ENCODE peak calls at places on chromosomes 4 and X, in nine cellular contexts. U is OCI-LY7, Q is PC-9, P is NT2/D1, J is endodermal cell, H is body of pancreas, S is aorta, E is cardiac muscle cell, O is Panc1. D is an unnamed sample. For H3K4me1 and H3K36me3, the result is how much of the 10 kb centered on the place peaks cover.

GRCh38 chr4:63222466-63222865 is 1186.8 kb downstream of the TECRL start:
- DNase-seq in U (no peak), Q (no peak), P (no peak), J (no peak), H (no peak), S (no peak), E (no peak), O (no peak), D (no peak)

GRCh38 chrX:150765782-150766350 is 72.7 kb downstream of the MTMR1 start:
- DNase-seq in U (no peak), Q (no peak), P (no peak), J (peak), H (no peak), S (no peak), E (no peak), O (no peak), D (no peak)

GRCh38 chrX:74520896-74521295 is 93.5 kb downstream of the RLIM start:
- DNase-seq in U (no peak), Q (no peak), P (no peak), J (no peak), H (no peak), S (no peak), E (no peak), O (no peak), D (no peak)

GRCh38 chr4:89492476-89493110 is 185.0 kb upstream of the GPRIN3 start:
- DNase-seq in U (no peak), Q (no peak), P (no peak), J (no peak), H (no peak), S (no peak), E (no peak), O (no peak), D (no peak)

GRCh38 chrX:10769696-10770619 is 149.6 kb upstream of the MID1 start:
- DNase-seq in U (no peak), Q (no peak), P (no peak), J (no peak), H (no peak), S (no peak), E (peak), O (no peak), D (no peak)

GRCh38 chr4:78513411-78513975 is 38.1 kb upstream of the ANXA3 start:
- DNase-seq in U (no peak), Q (no peak), P (no peak), J (no peak), H (no peak), S (no peak), E (no peak), O (no peak), D (no peak)

GRCh38 chr4:145481164-145481941 is at the start of gene SMAD1:
- DNase-seq in U (peak), Q (peak), P (no peak), J (peak), H (peak), S (peak), E (peak), O (no peak), D (peak)

GRCh38 chr4:26404597-26405323 is 83.9 kb downstream of the RBPJ start:
- DNase-seq in U (no peak), Q (no peak), P (no peak), J (no peak), H (no peak), S (no peak), E (no peak), O (no peak), D (no peak)

GRCh38 chrX:40102393-40103381 is 4.9 kb upstream of the BCOR start:
- DNase-seq in U (no peak), Q (no peak), P (no peak), J (peak), H (no peak), S (no peak), E (peak), O (no peak), D (no peak)

GRCh38 chrX:134636859-134637258 is 21.4 kb downstream of the PLAC1 start:
- DNase-seq in U (no peak), Q (no peak), P (no peak), J (no peak), H (no peak), S (no peak), E (no peak), O (no peak), D (no peak)

GRCh38 chr4:8370106-8370787 is 70.3 kb downstream of the ACOX3 start:
- DNase-seq in U (no peak), Q (no peak), P (no peak), J (no peak), H (no peak), S (peak), E (no peak), O (no peak), D (no peak)

GRCh38 chr4:125483278-125483677 is 168.5 kb downstream of the FAT4 start:
- DNase-seq in U (no peak), Q (no peak), P (no peak), J (no peak), H (no peak), S (no peak), E (no peak), O (no peak), D (no peak)

GRCh38 chr4:48073567-48074103 is 57.1 kb downstream of the NIPAL1 start:
- DNase-seq in U (no peak), Q (no peak), P (no peak), J (no peak), H (no peak), S (no peak), E (no peak), O (no peak), D (no peak)

GRCh38 chr4:117700111-117700892 is 334.0 kb upstream of the NDST3 start:
- DNase-seq in U (peak), Q (no peak), P (no peak), J (peak), H (no peak), S (no peak), E (peak), O (peak), D (no peak)

GRCh38 chr4:8503801-8504200 is 63.2 kb downstream of the TRMT44 start:
- DNase-seq in U (no peak), Q (no peak), P (no peak), J (peak), H (no peak), S (no peak), E (no peak), O (no peak), D (no peak)

GRCh38 chr4:8468746-8469535 is 28.4 kb downstream of the TRMT44 start:
- DNase-seq in U (peak), Q (peak), P (peak), J (peak), H (peak), S (peak), E (peak), O (peak), D (peak)

GRCh38 chr4:83113429-83113786 is 1.1 kb downstream of the PLAC8 start:
- DNase-seq in U (no peak), Q (no peak), P (no peak), J (no peak), H (no peak), S (no peak), E (no peak), O (no peak), D (no peak)
- H3K4me1 ChIP-seq in U (under half), Q (under half), P (under half), J (under half), H (under half), S (under half), E (under half), O (under half), D (under half)

DNA sequence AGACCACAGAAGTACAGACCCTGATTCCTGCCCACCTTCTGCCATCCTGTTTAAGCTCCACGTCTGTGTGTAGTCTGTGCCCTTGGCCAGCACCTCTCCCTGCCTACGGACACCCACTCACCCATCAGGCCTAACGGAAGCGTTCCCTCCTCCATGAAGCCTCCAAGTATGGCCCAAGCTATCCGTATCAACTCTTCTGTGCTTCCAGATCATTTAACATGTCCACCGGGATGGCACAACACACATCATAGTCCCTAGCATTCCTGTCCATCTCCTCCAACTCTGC is 11.7 kb downstream of the WDR1 start:
- DNase-seq in U (no peak), Q (no peak), P (no peak), J (no peak), H (no peak), S (no peak), E (no peak), O (no peak), D (no peak)
- H3K36me3 ChIP-seq in U (half or more), Q (under half), P (half or more), J (half or more), H (under half), S (under half), E (under half), O (under half), D (under half)

GRCh38 chr4:86970447-86971354 is 35.9 kb downstream of the AFF1 start:
- DNase-seq in U (no peak), Q (no peak), P (no peak), J (no peak), H (no peak), S (no peak), E (peak), O (no peak), D (no peak)
- H3K4me1 ChIP-seq in U (half or more), Q (under half), P (under half), J (under half), H (half or more), S (under half), E (under half), O (under half), D (under half)

GRCh38 chr4:37430718-37431416 is 186.3 kb downstream of the NWD2 start:
- DNase-seq in U (no peak), Q (no peak), P (no peak), J (no peak), H (no peak), S (no peak), E (no peak), O (no peak), D (no peak)

GRCh38 chr4:37427193-37427592 is 182.7 kb downstream of the NWD2 start:
- DNase-seq in U (no peak), Q (no peak), P (no peak), J (no peak), H (no peak), S (no peak), E (no peak), O (no peak), D (no peak)

GRCh38 chr4:37429906-37430305 is 185.4 kb downstream of the NWD2 start:
- DNase-seq in U (no peak), Q (no peak), P (no peak), J (no peak), H (no peak), S (no peak), E (no peak), O (no peak), D (no peak)

GRCh38 chr4:37434469-37434868 is 189.9 kb downstream of the NWD2 start:
- DNase-seq in U (no peak), Q (no peak), P (no peak), J (no peak), H (peak), S (no peak), E (no peak), O (no peak), D (no peak)

DNA sequence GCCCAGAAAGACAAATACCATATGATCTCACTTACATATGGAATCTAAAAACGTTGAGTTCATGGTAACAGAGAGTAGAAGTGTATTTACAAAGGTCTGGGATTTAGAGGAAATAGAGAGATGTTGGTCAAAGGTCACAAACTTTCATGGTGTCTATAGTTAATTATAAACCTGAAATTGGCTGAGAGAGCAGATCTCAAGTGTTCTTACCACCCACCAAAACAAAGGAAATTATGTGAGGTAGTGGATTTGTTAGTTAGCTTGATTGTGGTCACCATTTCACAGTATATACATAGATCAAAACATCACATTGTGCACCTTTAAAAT is 186.8 kb downstream of the NWD2 start:
- DNase-seq in U (no peak), Q (no peak), P (no peak), J (no peak), H (no peak), S (no peak), E (no peak), O (no peak), D (no peak)
- H3K36me3 ChIP-seq in U (under half), Q (under half), P (under half), J (under half), H (under half), S (under half), E (under half), O (under half), D (under half)

DNA sequence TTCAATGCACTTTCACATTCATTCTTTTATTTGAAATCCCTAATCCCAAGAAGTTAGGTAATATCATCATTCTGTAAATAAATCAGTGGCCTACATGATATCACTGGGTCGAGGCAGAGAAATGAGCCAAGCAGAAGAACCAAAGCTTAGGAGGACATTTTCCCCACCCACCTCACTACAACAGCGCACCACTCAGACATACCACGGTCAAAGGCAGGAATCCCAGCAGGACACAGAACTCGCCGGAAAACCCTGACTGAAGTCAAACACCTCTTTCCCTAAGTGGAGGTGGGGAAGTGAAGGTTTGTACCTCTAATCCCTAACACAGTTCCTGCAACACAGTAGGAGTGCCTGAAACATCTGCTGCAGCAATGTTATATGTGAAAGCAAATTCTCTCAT is 21.5 kb downstream of the RELL1 start:
- DNase-seq in U (no peak), Q (no peak), P (no peak), J (peak), H (no peak), S (no peak), E (peak), O (no peak), D (no peak)
- H3K4me1 ChIP-seq in U (under half), Q (under half), P (under half), J (under half), H (under half), S (under half), E (under half), O (half or more), D (under half)

DNA sequence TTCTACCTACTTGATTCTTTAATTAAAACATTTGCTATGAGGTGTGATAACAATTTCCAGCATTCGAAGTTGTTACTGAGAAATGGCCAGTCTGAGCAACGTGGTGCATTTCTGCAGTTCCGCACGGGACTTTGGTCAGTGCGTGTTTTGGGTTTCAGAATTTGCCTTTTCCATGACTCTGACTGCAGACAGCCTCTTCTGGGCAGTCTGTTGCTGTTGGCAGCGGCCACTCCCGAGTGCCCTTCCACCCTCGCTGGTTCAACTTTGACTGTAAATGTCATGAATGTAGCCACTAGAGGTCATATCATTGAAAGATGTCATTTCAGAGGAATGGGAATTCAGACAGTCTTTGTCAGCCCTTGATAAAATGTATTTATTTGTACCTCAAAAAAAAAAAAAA is 53.6 kb downstream of the NOP14 start:
- DNase-seq in U (no peak), Q (no peak), P (no peak), J (no peak), H (no peak), S (no peak), E (no peak), O (no peak), D (no peak)
- H3K36me3 ChIP-seq in U (under half), Q (under half), P (half or more), J (half or more), H (under half), S (under half), E (under half), O (under half), D (under half)

DNA sequence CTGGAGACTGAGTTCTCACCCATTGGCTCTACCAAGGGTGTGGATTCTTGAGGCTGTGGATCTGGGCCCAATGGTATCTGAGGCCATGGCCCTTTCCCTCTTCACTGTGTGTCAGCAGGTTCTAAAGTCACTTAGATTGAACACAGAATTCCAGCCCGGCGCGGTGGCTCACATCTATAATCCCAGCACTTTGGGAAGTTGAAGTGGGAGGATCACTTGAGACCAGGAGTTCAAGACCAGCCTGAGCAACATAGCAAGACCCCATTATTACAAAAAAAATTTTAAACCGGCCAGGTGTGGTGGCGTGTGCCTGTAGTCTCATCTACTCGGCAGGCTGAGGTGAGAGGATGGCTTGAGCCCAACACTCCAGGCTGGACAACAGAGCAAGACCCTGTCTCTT is 18.0 kb upstream of the XPNPEP2 start:
- DNase-seq in U (no peak), Q (no peak), P (no peak), J (no peak), H (no peak), S (no peak), E (no peak), O (no peak), D (no peak)
- H3K4me1 ChIP-seq in U (under half), Q (under half), P (under half), J (under half), H (under half), S (under half), E (under half), O (under half), D (under half)

GRCh38 chr4:93719552-93719951 is 109.0 kb upstream of the ATOH1 start:
- DNase-seq in U (no peak), Q (no peak), P (no peak), J (no peak), H (no peak), S (no peak), E (no peak), O (no peak), D (no peak)
- H3K36me3 ChIP-seq in U (under half), Q (under half), P (under half), J (under half), H (under half), S (under half), E (under half), O (under half), D (under half)

GRCh38 chrX:108022491-108023089 is 22.3 kb upstream of the VSIG1 start:
- DNase-seq in U (no peak), Q (no peak), P (no peak), J (no peak), H (no peak), S (no peak), E (no peak), O (no peak), D (no peak)
- H3K4me1 ChIP-seq in U (under half), Q (under half), P (under half), J (under half), H (under half), S (under half), E (under half), O (under half), D (under half)

GRCh38 chrX:13761606-13762005 is 27.1 kb downstream of the OFD1 start:
- DNase-seq in U (peak), Q (no peak), P (no peak), J (peak), H (no peak), S (no peak), E (no peak), O (no peak), D (no peak)

GRCh38 chrX:13763489-13763888 is 28.9 kb downstream of the OFD1 start:
- DNase-seq in U (no peak), Q (no peak), P (no peak), J (no peak), H (peak), S (peak), E (no peak), O (no peak), D (peak)

GRCh38 chrX:13762015-13762414 is 27.5 kb downstream of the OFD1 start:
- DNase-seq in U (no peak), Q (no peak), P (no peak), J (no peak), H (no peak), S (no peak), E (no peak), O (no peak), D (no peak)

GRCh38 chrX:13764284-13764683 is 29.7 kb downstream of the OFD1 start:
- DNase-seq in U (no peak), Q (no peak), P (no peak), J (no peak), H (no peak), S (no peak), E (no peak), O (no peak), D (no peak)

GRCh38 chrX:13764765-13765164 is 30.2 kb downstream of the OFD1 start:
- DNase-seq in U (no peak), Q (no peak), P (no peak), J (peak), H (peak), S (no peak), E (peak), O (no peak), D (peak)
- H3K36me3 ChIP-seq in U (half or more), Q (under half), P (half or more), J (under half), H (under half), S (under half), E (half or more), O (under half), D (under half)

D was measured in prostate gland.